ENCODE peak calls at places on chromosome 20, in five cellular contexts. One of them, this sample, is unnamed.

GRCh38 chr20:23081263-23081811 is 4.8 kb downstream of the CD93 start:
- DNase-seq in kidney tubule cell: no peak
- DNase-seq in stromal cell of bone marrow: no peak
- DNase-seq in GM03348: no peak
- DNase-seq in neural crest cell: no peak
- DNase-seq in this sample: no peak

GRCh38 chr20:17202668-17203067 is 24.2 kb upstream of the PCSK2 start:
- DNase-seq in kidney tubule cell: peak
- DNase-seq in stromal cell of bone marrow: no peak
- DNase-seq in GM03348: no peak
- DNase-seq in neural crest cell: peak
- DNase-seq in this sample: no peak

GRCh38 chr20:58236612-58237317 is 8.3 kb upstream of the ANKRD60 start:
- DNase-seq in kidney tubule cell: peak
- DNase-seq in stromal cell of bone marrow: peak
- DNase-seq in GM03348: peak
- DNase-seq in neural crest cell: peak
- DNase-seq in this sample: peak

GRCh38 chr20:10505320-10506226 is 70.5 kb downstream of the SLX4IP start:
- DNase-seq in kidney tubule cell: no peak
- DNase-seq in stromal cell of bone marrow: no peak
- DNase-seq in GM03348: peak
- DNase-seq in neural crest cell: no peak
- DNase-seq in this sample: no peak

GRCh38 chr20:3222635-3223600 is 13.6 kb downstream of the ITPA start:
- DNase-seq in kidney tubule cell: peak
- DNase-seq in stromal cell of bone marrow: no peak
- DNase-seq in GM03348: no peak
- DNase-seq in neural crest cell: no peak
- DNase-seq in this sample: peak

GRCh38 chr20:24782801-24783630 is 166.1 kb upstream of the CST7 start:
- DNase-seq in kidney tubule cell: no peak
- DNase-seq in stromal cell of bone marrow: no peak
- DNase-seq in GM03348: no peak
- DNase-seq in neural crest cell: no peak
- DNase-seq in this sample: no peak

GRCh38 chr20:8646026-8646425 is 422.9 kb upstream of the PLCB4 start:
- DNase-seq in kidney tubule cell: peak
- DNase-seq in stromal cell of bone marrow: peak
- DNase-seq in GM03348: peak
- DNase-seq in neural crest cell: no peak
- DNase-seq in this sample: no peak

GRCh38 chr20:19095762-19096161 is 116.7 kb upstream of the SLC24A3 start:
- DNase-seq in kidney tubule cell: no peak
- DNase-seq in stromal cell of bone marrow: no peak
- DNase-seq in GM03348: no peak
- DNase-seq in neural crest cell: no peak
- DNase-seq in this sample: peak

GRCh38 chr20:50242863-50243609 is 52.4 kb downstream of the CEBPB start:
- DNase-seq in kidney tubule cell: peak
- DNase-seq in stromal cell of bone marrow: no peak
- DNase-seq in GM03348: no peak
- DNase-seq in neural crest cell: peak
- DNase-seq in this sample: no peak

GRCh38 chr20:24773168-24773567 is 175.9 kb upstream of the CST7 start:
- DNase-seq in kidney tubule cell: no peak
- DNase-seq in stromal cell of bone marrow: no peak
- DNase-seq in GM03348: no peak
- DNase-seq in neural crest cell: no peak
- DNase-seq in this sample: no peak

GRCh38 chr20:64033981-64034493 is 1.9 kb upstream of the C20orf204 start:
- DNase-seq in kidney tubule cell: no peak
- DNase-seq in stromal cell of bone marrow: no peak
- DNase-seq in GM03348: no peak
- DNase-seq in neural crest cell: no peak
- DNase-seq in this sample: no peak

GRCh38 chr20:62924567-62925419 is 1.5 kb downstream of the DIDO1 start:
- DNase-seq in kidney tubule cell: peak
- DNase-seq in stromal cell of bone marrow: no peak
- DNase-seq in GM03348: peak
- DNase-seq in neural crest cell: no peak
- DNase-seq in this sample: peak

GRCh38 chr20:51456511-51457280 is 85.8 kb downstream of the NFATC2 start:
- DNase-seq in kidney tubule cell: peak
- DNase-seq in stromal cell of bone marrow: peak
- DNase-seq in GM03348: peak
- DNase-seq in neural crest cell: no peak
- DNase-seq in this sample: peak

GRCh38 chr20:19823971-19824370 is 65.9 kb downstream of the RIN2 start:
- DNase-seq in kidney tubule cell: no peak
- DNase-seq in stromal cell of bone marrow: no peak
- DNase-seq in GM03348: no peak
- DNase-seq in neural crest cell: no peak
- DNase-seq in this sample: no peak

GRCh38 chr20:48723308-48724264 is 104.2 kb downstream of the PREX1 start:
- DNase-seq in kidney tubule cell: no peak
- DNase-seq in stromal cell of bone marrow: no peak
- DNase-seq in GM03348: peak
- DNase-seq in neural crest cell: no peak
- DNase-seq in this sample: no peak

GRCh38 chr20:14757728-14758127 is 420.3 kb upstream of the FLRT3 start:
- DNase-seq in kidney tubule cell: no peak
- DNase-seq in stromal cell of bone marrow: no peak
- DNase-seq in GM03348: no peak
- DNase-seq in neural crest cell: no peak
- DNase-seq in this sample: no peak

GRCh38 chr20:5654557-5654956 is 95.6 kb upstream of the SHLD1 start:
- DNase-seq in kidney tubule cell: peak
- DNase-seq in stromal cell of bone marrow: peak
- DNase-seq in GM03348: peak
- DNase-seq in neural crest cell: no peak
- DNase-seq in this sample: peak

GRCh38 chr20:4063631-4064030 is 48.3 kb upstream of the RNF24 start:
- DNase-seq in kidney tubule cell: peak
- DNase-seq in stromal cell of bone marrow: no peak
- DNase-seq in GM03348: peak
- DNase-seq in neural crest cell: no peak
- DNase-seq in this sample: no peak

GRCh38 chr20:23637282-23638221 is at the start of gene CST3:
- DNase-seq in kidney tubule cell: peak
- DNase-seq in stromal cell of bone marrow: peak
- DNase-seq in GM03348: peak
- DNase-seq in neural crest cell: peak
- DNase-seq in this sample: peak

GRCh38 chr20:48724891-48725588 is 102.8 kb downstream of the PREX1 start:
- DNase-seq in kidney tubule cell: no peak
- DNase-seq in stromal cell of bone marrow: no peak
- DNase-seq in GM03348: no peak
- DNase-seq in neural crest cell: no peak
- DNase-seq in this sample: no peak

GRCh38 chr20:36435799-36436541 is 105.3 kb upstream of the MYL9 start:
- DNase-seq in kidney tubule cell: peak
- DNase-seq in stromal cell of bone marrow: no peak
- DNase-seq in GM03348: peak
- DNase-seq in neural crest cell: peak
- DNase-seq in this sample: peak

GRCh38 chr20:50676888-50677287 is 14.5 kb downstream of the RIPOR3 start:
- DNase-seq in kidney tubule cell: no peak
- DNase-seq in stromal cell of bone marrow: no peak
- DNase-seq in GM03348: no peak
- DNase-seq in neural crest cell: no peak
- DNase-seq in this sample: no peak

GRCh38 chr20:45461225-45461624 is 8.3 kb upstream of the WFDC2 start:
- DNase-seq in kidney tubule cell: no peak
- DNase-seq in stromal cell of bone marrow: no peak
- DNase-seq in GM03348: no peak
- DNase-seq in neural crest cell: no peak
- DNase-seq in this sample: no peak

GRCh38 chr20:7637184-7637583 is 303.1 kb downstream of the HAO1 start:
- DNase-seq in kidney tubule cell: no peak
- DNase-seq in stromal cell of bone marrow: no peak
- DNase-seq in GM03348: no peak
- DNase-seq in neural crest cell: no peak
- DNase-seq in this sample: no peak

GRCh38 chr20:15020845-15021244 is 683.4 kb upstream of the FLRT3 start:
- DNase-seq in kidney tubule cell: no peak
- DNase-seq in stromal cell of bone marrow: no peak
- DNase-seq in GM03348: no peak
- DNase-seq in neural crest cell: no peak
- DNase-seq in this sample: no peak

GRCh38 chr20:20360464-20360863 is 7.4 kb upstream of the INSM1 start:
- DNase-seq in kidney tubule cell: peak
- DNase-seq in stromal cell of bone marrow: peak
- DNase-seq in GM03348: peak
- DNase-seq in neural crest cell: peak
- DNase-seq in this sample: peak